ENCODE peak calls at places on chromosomes 5 and 9, in five cellular contexts. One of them, this sample, is unnamed.

GRCh38 chr5:39713224-39713911 is 288.6 kb upstream of the DAB2 start:
- DNase-seq in CD8-positive, alpha-beta T cell: no peak
- DNase-seq in right lobe of liver: no peak
- DNase-seq in fibroblast of pulmonary artery: peak
- DNase-seq in endothelial cell of umbilical vein: no peak
- DNase-seq in this sample: no peak

GRCh38 chr5:167814828-167815227 is 476.6 kb upstream of the WWC1 start:
- DNase-seq in CD8-positive, alpha-beta T cell: no peak
- DNase-seq in right lobe of liver: no peak
- DNase-seq in fibroblast of pulmonary artery: peak
- DNase-seq in endothelial cell of umbilical vein: no peak
- DNase-seq in this sample: no peak

GRCh38 chr5:167280111-167280510 is 1011.3 kb upstream of the WWC1 start:
- DNase-seq in CD8-positive, alpha-beta T cell: no peak
- DNase-seq in right lobe of liver: no peak
- DNase-seq in fibroblast of pulmonary artery: no peak
- DNase-seq in endothelial cell of umbilical vein: no peak
- DNase-seq in this sample: no peak

GRCh38 chr9:69175488-69175872 is 1.4 kb downstream of the TJP2 start:
- DNase-seq in CD8-positive, alpha-beta T cell: no peak
- DNase-seq in right lobe of liver: no peak
- DNase-seq in fibroblast of pulmonary artery: no peak
- DNase-seq in endothelial cell of umbilical vein: no peak
- DNase-seq in this sample: no peak

GRCh38 chr9:942805-943580 is 33.5 kb upstream of the DMRT3 start:
- DNase-seq in CD8-positive, alpha-beta T cell: no peak
- DNase-seq in right lobe of liver: no peak
- DNase-seq in fibroblast of pulmonary artery: no peak
- DNase-seq in endothelial cell of umbilical vein: no peak
- DNase-seq in this sample: no peak

GRCh38 chr5:80185095-80185494 is 70.8 kb downstream of the SERINC5 start:
- DNase-seq in CD8-positive, alpha-beta T cell: no peak
- DNase-seq in right lobe of liver: no peak
- DNase-seq in fibroblast of pulmonary artery: no peak
- DNase-seq in endothelial cell of umbilical vein: no peak
- DNase-seq in this sample: peak

GRCh38 chr5:67344870-67345269 is 148.3 kb upstream of the CD180 start:
- DNase-seq in CD8-positive, alpha-beta T cell: no peak
- DNase-seq in right lobe of liver: no peak
- DNase-seq in fibroblast of pulmonary artery: no peak
- DNase-seq in endothelial cell of umbilical vein: no peak
- DNase-seq in this sample: no peak

GRCh38 chr5:150184990-150185952 is 4.6 kb upstream of the SLC6A7 start:
- DNase-seq in CD8-positive, alpha-beta T cell: no peak
- DNase-seq in right lobe of liver: peak
- DNase-seq in fibroblast of pulmonary artery: no peak
- DNase-seq in endothelial cell of umbilical vein: no peak
- DNase-seq in this sample: no peak

GRCh38 chr5:173268750-173269580 is 34.0 kb upstream of the NKX2-5 start:
- DNase-seq in CD8-positive, alpha-beta T cell: no peak
- DNase-seq in right lobe of liver: no peak
- DNase-seq in fibroblast of pulmonary artery: no peak
- DNase-seq in endothelial cell of umbilical vein: no peak
- DNase-seq in this sample: no peak

GRCh38 chr5:16505140-16505891 is 39.7 kb upstream of the ZNF622 start:
- DNase-seq in CD8-positive, alpha-beta T cell: no peak
- DNase-seq in right lobe of liver: no peak
- DNase-seq in fibroblast of pulmonary artery: no peak
- DNase-seq in endothelial cell of umbilical vein: no peak
- DNase-seq in this sample: no peak

GRCh38 chr5:172494630-172495505 is 40.5 kb upstream of the SH3PXD2B start:
- DNase-seq in CD8-positive, alpha-beta T cell: no peak
- DNase-seq in right lobe of liver: no peak
- DNase-seq in fibroblast of pulmonary artery: no peak
- DNase-seq in endothelial cell of umbilical vein: no peak
- DNase-seq in this sample: no peak

GRCh38 chr9:79572891-79573696 is 1.3 kb downstream of the TLE4 start:
- DNase-seq in CD8-positive, alpha-beta T cell: peak
- DNase-seq in right lobe of liver: peak
- DNase-seq in fibroblast of pulmonary artery: no peak
- DNase-seq in endothelial cell of umbilical vein: peak
- DNase-seq in this sample: peak

GRCh38 chr9:21056931-21057330 is 20.8 kb downstream of the IFNB1 start:
- DNase-seq in CD8-positive, alpha-beta T cell: no peak
- DNase-seq in right lobe of liver: no peak
- DNase-seq in fibroblast of pulmonary artery: peak
- DNase-seq in endothelial cell of umbilical vein: no peak
- DNase-seq in this sample: no peak

GRCh38 chr5:65480306-65480865 is 1.3 kb downstream of the ADAMTS6 start:
- DNase-seq in CD8-positive, alpha-beta T cell: no peak
- DNase-seq in right lobe of liver: peak
- DNase-seq in fibroblast of pulmonary artery: peak
- DNase-seq in endothelial cell of umbilical vein: peak
- DNase-seq in this sample: no peak

GRCh38 chr5:148414848-148415247 is 31.1 kb downstream of the FBXO38 start:
- DNase-seq in CD8-positive, alpha-beta T cell: no peak
- DNase-seq in right lobe of liver: no peak
- DNase-seq in fibroblast of pulmonary artery: no peak
- DNase-seq in endothelial cell of umbilical vein: no peak
- DNase-seq in this sample: no peak

GRCh38 chr5:14581333-14581890 is at the start of gene OTULINL:
- DNase-seq in CD8-positive, alpha-beta T cell: peak
- DNase-seq in right lobe of liver: peak
- DNase-seq in fibroblast of pulmonary artery: peak
- DNase-seq in endothelial cell of umbilical vein: peak
- DNase-seq in this sample: peak

GRCh38 chr5:35096209-35096608 is 48.5 kb upstream of the AGXT2 start:
- DNase-seq in CD8-positive, alpha-beta T cell: no peak
- DNase-seq in right lobe of liver: no peak
- DNase-seq in fibroblast of pulmonary artery: no peak
- DNase-seq in endothelial cell of umbilical vein: no peak
- DNase-seq in this sample: no peak

GRCh38 chr5:50709471-50709870 is 43.0 kb downstream of the PARP8 start:
- DNase-seq in CD8-positive, alpha-beta T cell: no peak
- DNase-seq in right lobe of liver: no peak
- DNase-seq in fibroblast of pulmonary artery: peak
- DNase-seq in endothelial cell of umbilical vein: no peak
- DNase-seq in this sample: no peak

GRCh38 chr9:133948138-133948537 is 44.0 kb downstream of the VAV2 start:
- DNase-seq in CD8-positive, alpha-beta T cell: no peak
- DNase-seq in right lobe of liver: peak
- DNase-seq in fibroblast of pulmonary artery: no peak
- DNase-seq in endothelial cell of umbilical vein: peak
- DNase-seq in this sample: no peak

GRCh38 chr5:96293966-96294886 is 138.8 kb downstream of the PCSK1 start:
- DNase-seq in CD8-positive, alpha-beta T cell: no peak
- DNase-seq in right lobe of liver: no peak
- DNase-seq in fibroblast of pulmonary artery: no peak
- DNase-seq in endothelial cell of umbilical vein: peak
- DNase-seq in this sample: no peak

GRCh38 chr5:96294887-96295209 is 138.2 kb downstream of the PCSK1 start:
- DNase-seq in CD8-positive, alpha-beta T cell: no peak
- DNase-seq in right lobe of liver: no peak
- DNase-seq in fibroblast of pulmonary artery: no peak
- DNase-seq in endothelial cell of umbilical vein: no peak
- DNase-seq in this sample: no peak

GRCh38 chr5:96288166-96288844 is 144.7 kb downstream of the PCSK1 start:
- DNase-seq in CD8-positive, alpha-beta T cell: no peak
- DNase-seq in right lobe of liver: no peak
- DNase-seq in fibroblast of pulmonary artery: no peak
- DNase-seq in endothelial cell of umbilical vein: no peak
- DNase-seq in this sample: no peak

GRCh38 chr5:96288845-96289185 is 144.2 kb downstream of the PCSK1 start:
- DNase-seq in CD8-positive, alpha-beta T cell: no peak
- DNase-seq in right lobe of liver: no peak
- DNase-seq in fibroblast of pulmonary artery: peak
- DNase-seq in endothelial cell of umbilical vein: no peak
- DNase-seq in this sample: no peak

DNA sequence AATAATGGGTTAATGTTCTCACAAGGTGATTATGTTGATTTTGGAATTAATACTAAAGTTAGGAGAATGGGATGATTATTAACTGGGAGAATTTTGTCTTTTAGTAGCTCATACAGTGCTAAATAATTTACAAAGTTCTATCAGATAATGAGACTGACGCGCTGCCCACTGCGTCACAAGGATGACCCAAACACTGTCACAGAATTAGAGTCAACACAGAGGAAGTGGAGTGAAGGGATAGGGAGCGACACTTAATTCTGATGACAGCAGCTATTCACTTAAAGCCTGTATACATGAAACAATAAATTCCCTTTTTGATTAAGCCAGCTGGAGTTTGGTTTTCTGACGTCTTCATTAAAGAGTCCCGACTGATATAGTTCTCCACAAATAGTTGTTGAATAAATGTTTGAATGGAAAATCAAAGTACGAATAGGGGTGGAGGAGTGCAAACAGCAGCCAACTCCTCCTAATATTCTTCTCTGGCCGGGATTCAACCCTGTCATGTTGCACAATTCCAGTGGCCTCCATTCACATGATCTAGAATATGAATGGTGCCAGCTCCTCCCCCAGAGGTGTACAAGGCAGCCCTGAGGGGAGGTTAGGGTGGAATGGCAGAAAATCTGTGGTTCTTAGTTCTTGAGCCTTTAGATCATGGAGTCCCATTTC is 140.3 kb downstream of the PCSK1 start:
- DNase-seq in CD8-positive, alpha-beta T cell: no peak
- DNase-seq in right lobe of liver: peak
- DNase-seq in fibroblast of pulmonary artery: peak
- DNase-seq in endothelial cell of umbilical vein: no peak
- DNase-seq in this sample: no peak
- H3K4me3 ChIP-seq in CD8-positive, alpha-beta T cell: no peak
- H3K4me3 ChIP-seq in right lobe of liver: no peak
- H3K4me3 ChIP-seq in fibroblast of pulmonary artery: no peak
- H3K4me3 ChIP-seq in endothelial cell of umbilical vein: no peak
- H3K4me3 ChIP-seq in this sample: no peak

DNA sequence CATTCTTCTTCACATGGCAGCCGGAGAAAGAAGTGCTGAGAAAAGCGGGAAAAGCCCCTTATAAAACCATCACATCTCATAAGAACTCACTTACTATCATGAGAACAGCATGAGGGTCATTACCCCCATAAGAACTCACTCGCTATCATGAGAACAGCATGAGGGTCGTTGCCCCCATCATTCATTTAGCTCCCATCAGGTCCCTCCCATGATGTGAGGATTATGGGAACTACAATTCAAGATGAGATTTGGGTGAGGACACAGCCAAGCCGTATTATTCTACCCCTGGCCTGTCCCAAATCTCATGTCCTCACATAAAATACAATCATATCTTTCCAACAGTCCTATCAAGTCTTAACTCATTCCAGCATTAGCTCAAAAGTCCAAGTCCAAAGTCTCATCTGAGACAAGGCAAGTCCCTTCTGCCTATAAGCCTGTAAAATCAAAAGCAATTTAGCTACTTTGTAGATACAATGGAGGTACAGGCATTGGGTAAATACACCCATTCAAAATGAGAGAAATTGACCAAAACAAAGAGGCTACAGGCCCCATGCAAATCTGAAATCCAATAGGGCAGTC is 79.1 kb downstream of the MROH2B start:
- DNase-seq in CD8-positive, alpha-beta T cell: no peak
- DNase-seq in right lobe of liver: no peak
- DNase-seq in fibroblast of pulmonary artery: no peak
- DNase-seq in endothelial cell of umbilical vein: no peak
- DNase-seq in this sample: no peak
- H3K4me3 ChIP-seq in CD8-positive, alpha-beta T cell: no peak
- H3K4me3 ChIP-seq in right lobe of liver: no peak
- H3K4me3 ChIP-seq in fibroblast of pulmonary artery: no peak
- H3K4me3 ChIP-seq in endothelial cell of umbilical vein: no peak
- H3K4me3 ChIP-seq in this sample: no peak

GRCh38 chr5:154475613-154476342 is 2.2 kb downstream of the HAND1 start:
- DNase-seq in CD8-positive, alpha-beta T cell: no peak
- DNase-seq in right lobe of liver: no peak
- DNase-seq in fibroblast of pulmonary artery: no peak
- DNase-seq in endothelial cell of umbilical vein: no peak
- DNase-seq in this sample: no peak
- H3K4me3 ChIP-seq in CD8-positive, alpha-beta T cell: no peak
- H3K4me3 ChIP-seq in right lobe of liver: no peak
- H3K4me3 ChIP-seq in fibroblast of pulmonary artery: no peak
- H3K4me3 ChIP-seq in endothelial cell of umbilical vein: no peak
- H3K4me3 ChIP-seq in this sample: no peak

DNA sequence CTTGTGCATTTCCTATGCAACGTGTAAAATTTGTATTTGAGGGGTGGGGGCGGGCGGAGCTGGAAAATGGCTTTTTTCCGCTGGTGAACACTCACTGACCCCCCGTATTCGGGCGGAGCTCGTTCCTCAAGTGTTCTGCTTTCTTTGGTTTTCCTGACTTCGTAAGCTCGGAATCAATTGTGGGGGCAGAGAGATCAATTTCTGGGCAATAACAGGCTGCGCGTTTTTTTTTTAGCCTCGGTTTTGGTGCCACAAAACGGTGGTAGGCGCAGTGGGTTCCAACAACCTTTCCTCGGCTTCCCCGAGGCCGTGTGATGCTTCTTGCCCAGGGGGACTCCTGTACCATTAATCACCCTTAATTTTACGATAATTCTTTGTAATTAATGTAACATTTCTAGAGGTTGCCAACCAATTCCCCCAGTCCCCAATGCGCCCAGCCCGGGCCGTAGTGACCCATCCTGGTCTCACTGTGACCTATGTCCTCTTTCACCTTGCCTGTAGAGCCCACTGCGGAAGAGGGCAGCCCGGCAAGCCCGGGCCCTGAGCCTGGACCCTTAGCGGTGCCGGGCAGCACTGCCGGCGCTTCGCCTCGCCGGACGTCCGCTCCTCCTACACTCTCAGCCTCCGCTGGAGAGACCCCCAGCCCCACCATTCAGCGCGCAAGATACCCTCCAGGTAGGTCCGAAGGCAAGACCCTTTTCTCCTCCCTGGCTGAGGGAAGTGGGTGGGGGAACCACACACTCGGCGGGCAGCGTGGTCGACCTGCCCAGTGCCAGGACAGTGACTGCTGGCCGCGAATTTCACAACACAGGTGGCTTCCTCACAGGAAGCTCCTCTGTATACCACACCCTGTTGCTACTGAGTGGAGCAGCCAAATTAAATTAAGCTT is 3.7 kb downstream of the NR4A3 start:
- DNase-seq in CD8-positive, alpha-beta T cell: no peak
- DNase-seq in right lobe of liver: peak
- DNase-seq in fibroblast of pulmonary artery: no peak
- DNase-seq in endothelial cell of umbilical vein: no peak
- DNase-seq in this sample: no peak
- H3K4me3 ChIP-seq in CD8-positive, alpha-beta T cell: peak
- H3K4me3 ChIP-seq in right lobe of liver: peak
- H3K4me3 ChIP-seq in fibroblast of pulmonary artery: peak
- H3K4me3 ChIP-seq in endothelial cell of umbilical vein: no peak
- H3K4me3 ChIP-seq in this sample: no peak

This sample was measured in CD4-positive, CD25-positive, alpha-beta regulatory T cell.